ENCODE peak calls at places on chromosomes 11 and 22, in seven cellular contexts. One of them, this sample, is unnamed. For H3K4me1, the result is how much of the 10 kb centered on the place peaks cover.

GRCh38 chr11:75602916-75603315 is 40.9 kb downstream of the SERPINH1 start:
- DNase-seq in transverse colon: no peak
- DNase-seq in A549: no peak
- DNase-seq in spleen: no peak
- DNase-seq in prostate gland: no peak
- DNase-seq in body of pancreas: no peak
- DNase-seq in gastrocnemius medialis: no peak
- DNase-seq in this sample: no peak

GRCh38 chr11:8066911-8067455 is 14.0 kb upstream of the TUB start:
- DNase-seq in transverse colon: no peak
- DNase-seq in A549: no peak
- DNase-seq in spleen: no peak
- DNase-seq in prostate gland: no peak
- DNase-seq in body of pancreas: no peak
- DNase-seq in gastrocnemius medialis: no peak
- DNase-seq in this sample: no peak

GRCh38 chr11:57566564-57567209 is 785 bp downstream of the UBE2L6 start:
- DNase-seq in transverse colon: no peak
- DNase-seq in A549: no peak
- DNase-seq in spleen: no peak
- DNase-seq in prostate gland: no peak
- DNase-seq in body of pancreas: no peak
- DNase-seq in gastrocnemius medialis: no peak
- DNase-seq in this sample: no peak

GRCh38 chr11:61728066-61728939 is 24.1 kb upstream of the MYRF start:
- DNase-seq in transverse colon: no peak
- DNase-seq in A549: no peak
- DNase-seq in spleen: no peak
- DNase-seq in prostate gland: no peak
- DNase-seq in body of pancreas: no peak
- DNase-seq in gastrocnemius medialis: no peak
- DNase-seq in this sample: no peak

GRCh38 chr11:45713573-45713972 is 48.2 kb upstream of the CHST1 start:
- DNase-seq in transverse colon: no peak
- DNase-seq in A549: no peak
- DNase-seq in spleen: no peak
- DNase-seq in prostate gland: no peak
- DNase-seq in body of pancreas: no peak
- DNase-seq in gastrocnemius medialis: no peak
- DNase-seq in this sample: no peak

GRCh38 chr11:64726211-64726641 is 3.2 kb upstream of the NRXN2 start:
- DNase-seq in transverse colon: no peak
- DNase-seq in A549: no peak
- DNase-seq in spleen: peak
- DNase-seq in prostate gland: no peak
- DNase-seq in body of pancreas: no peak
- DNase-seq in gastrocnemius medialis: no peak
- DNase-seq in this sample: no peak

GRCh38 chr11:64696045-64696444 is 27.0 kb downstream of the NRXN2 start:
- DNase-seq in transverse colon: no peak
- DNase-seq in A549: no peak
- DNase-seq in spleen: no peak
- DNase-seq in prostate gland: no peak
- DNase-seq in body of pancreas: no peak
- DNase-seq in gastrocnemius medialis: no peak
- DNase-seq in this sample: no peak

GRCh38 chr11:20397281-20397680 is 9.8 kb downstream of the PRMT3 start:
- DNase-seq in transverse colon: no peak
- DNase-seq in A549: peak
- DNase-seq in spleen: no peak
- DNase-seq in prostate gland: no peak
- DNase-seq in body of pancreas: peak
- DNase-seq in gastrocnemius medialis: no peak
- DNase-seq in this sample: no peak

GRCh38 chr11:61021661-61022212 is 50.3 kb downstream of the CD6 start:
- DNase-seq in transverse colon: peak
- DNase-seq in A549: no peak
- DNase-seq in spleen: peak
- DNase-seq in prostate gland: peak
- DNase-seq in body of pancreas: peak
- DNase-seq in gastrocnemius medialis: no peak
- DNase-seq in this sample: no peak

GRCh38 chr11:118620529-118621070 is 13.2 kb downstream of the PHLDB1 start:
- DNase-seq in transverse colon: no peak
- DNase-seq in A549: no peak
- DNase-seq in spleen: peak
- DNase-seq in prostate gland: no peak
- DNase-seq in body of pancreas: no peak
- DNase-seq in gastrocnemius medialis: no peak
- DNase-seq in this sample: no peak

GRCh38 chr11:134537296-134537695 is 125.3 kb upstream of the B3GAT1 start:
- DNase-seq in transverse colon: no peak
- DNase-seq in A549: no peak
- DNase-seq in spleen: no peak
- DNase-seq in prostate gland: no peak
- DNase-seq in body of pancreas: no peak
- DNase-seq in gastrocnemius medialis: no peak
- DNase-seq in this sample: no peak

GRCh38 chr22:21450320-21450831 is 16.8 kb upstream of the TMEM191C start:
- DNase-seq in transverse colon: no peak
- DNase-seq in A549: no peak
- DNase-seq in spleen: peak
- DNase-seq in prostate gland: peak
- DNase-seq in body of pancreas: peak
- DNase-seq in gastrocnemius medialis: no peak
- DNase-seq in this sample: no peak
- TF ChIP-seq POLR2A in transverse colon: no peak
- TF ChIP-seq POLR2A in A549: no peak
- TF ChIP-seq POLR2A in spleen: no peak
- TF ChIP-seq POLR2A in prostate gland: no peak
- TF ChIP-seq POLR2A in body of pancreas: no peak
- TF ChIP-seq POLR2A in gastrocnemius medialis: no peak
- TF ChIP-seq POLR2A in this sample: no peak

GRCh38 chr11:82653752-82654151 is 79.9 kb downstream of the FAM181B start:
- DNase-seq in transverse colon: no peak
- DNase-seq in A549: no peak
- DNase-seq in spleen: no peak
- DNase-seq in prostate gland: no peak
- DNase-seq in body of pancreas: no peak
- DNase-seq in gastrocnemius medialis: no peak
- DNase-seq in this sample: no peak
- H3K4me1 ChIP-seq in transverse colon: under half
- H3K4me1 ChIP-seq in A549: under half
- H3K4me1 ChIP-seq in spleen: under half
- H3K4me1 ChIP-seq in prostate gland: under half
- H3K4me1 ChIP-seq in body of pancreas: under half
- H3K4me1 ChIP-seq in gastrocnemius medialis: under half
- H3K4me1 ChIP-seq in this sample: under half

GRCh38 chr11:1303973-1304372 is 5.5 kb downstream of the TOLLIP start:
- DNase-seq in transverse colon: peak
- DNase-seq in A549: no peak
- DNase-seq in spleen: peak
- DNase-seq in prostate gland: peak
- DNase-seq in body of pancreas: peak
- DNase-seq in gastrocnemius medialis: no peak
- DNase-seq in this sample: no peak

GRCh38 chr11:1304376-1304775 is 5.1 kb downstream of the TOLLIP start:
- DNase-seq in transverse colon: peak
- DNase-seq in A549: peak
- DNase-seq in spleen: peak
- DNase-seq in prostate gland: no peak
- DNase-seq in body of pancreas: peak
- DNase-seq in gastrocnemius medialis: no peak
- DNase-seq in this sample: no peak

GRCh38 chr11:1302461-1303073 is 6.9 kb downstream of the TOLLIP start:
- DNase-seq in transverse colon: no peak
- DNase-seq in A549: no peak
- DNase-seq in spleen: peak
- DNase-seq in prostate gland: no peak
- DNase-seq in body of pancreas: peak
- DNase-seq in gastrocnemius medialis: no peak
- DNase-seq in this sample: no peak

GRCh38 chr11:1302041-1302460 is 7.4 kb downstream of the TOLLIP start:
- DNase-seq in transverse colon: no peak
- DNase-seq in A549: no peak
- DNase-seq in spleen: peak
- DNase-seq in prostate gland: no peak
- DNase-seq in body of pancreas: peak
- DNase-seq in gastrocnemius medialis: no peak
- DNase-seq in this sample: no peak

DNA sequence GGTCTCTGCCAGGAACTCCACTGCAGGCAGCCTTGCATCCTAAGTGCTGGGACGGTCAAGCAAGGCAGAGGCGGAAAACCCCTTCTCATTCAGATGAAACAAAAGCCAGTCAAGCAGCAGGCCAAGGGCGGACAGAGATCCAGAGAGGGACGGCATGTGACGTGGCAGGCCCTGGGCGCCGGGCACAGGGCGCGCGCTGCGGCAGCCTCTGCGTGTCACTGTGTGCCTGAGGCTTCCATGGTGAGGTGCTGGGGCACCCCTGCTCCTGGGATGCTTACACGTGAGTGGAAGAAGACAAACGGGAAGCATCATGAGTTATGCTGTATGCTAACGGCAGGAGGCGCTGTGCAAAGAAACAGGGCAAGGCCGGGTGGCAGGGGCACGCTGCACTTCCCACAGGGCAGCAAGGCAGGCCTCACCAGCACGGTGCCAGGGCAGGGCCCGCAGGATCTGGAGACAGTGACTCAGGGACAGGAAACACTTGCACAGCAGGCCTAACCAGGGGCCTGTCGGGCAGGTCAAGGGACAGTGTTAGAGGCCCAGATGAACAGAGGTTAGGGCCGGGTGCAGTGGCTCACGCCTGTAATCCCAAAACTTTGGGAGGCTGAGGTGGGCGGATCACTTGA is 6.1 kb downstream of the TOLLIP start:
- DNase-seq in transverse colon: peak
- DNase-seq in A549: peak
- DNase-seq in spleen: peak
- DNase-seq in prostate gland: no peak
- DNase-seq in body of pancreas: peak
- DNase-seq in gastrocnemius medialis: no peak
- DNase-seq in this sample: no peak
- TF ChIP-seq CTCF in transverse colon: peak
- TF ChIP-seq CTCF in A549: peak
- TF ChIP-seq CTCF in spleen: peak
- TF ChIP-seq CTCF in prostate gland: no peak
- TF ChIP-seq CTCF in body of pancreas: peak
- TF ChIP-seq CTCF in gastrocnemius medialis: peak
- TF ChIP-seq CTCF in this sample: peak

GRCh38 chr11:128550967-128551522 is 36.3 kb downstream of the ETS1 start:
- DNase-seq in transverse colon: no peak
- DNase-seq in A549: no peak
- DNase-seq in spleen: no peak
- DNase-seq in prostate gland: no peak
- DNase-seq in body of pancreas: no peak
- DNase-seq in gastrocnemius medialis: no peak
- DNase-seq in this sample: no peak

GRCh38 chr11:128550261-128550821 is 37.0 kb downstream of the ETS1 start:
- DNase-seq in transverse colon: no peak
- DNase-seq in A549: no peak
- DNase-seq in spleen: peak
- DNase-seq in prostate gland: no peak
- DNase-seq in body of pancreas: no peak
- DNase-seq in gastrocnemius medialis: no peak
- DNase-seq in this sample: no peak

GRCh38 chr11:128548655-128549255 is 38.6 kb downstream of the ETS1 start:
- DNase-seq in transverse colon: peak
- DNase-seq in A549: no peak
- DNase-seq in spleen: peak
- DNase-seq in prostate gland: no peak
- DNase-seq in body of pancreas: peak
- DNase-seq in gastrocnemius medialis: peak
- DNase-seq in this sample: no peak

GRCh38 chr11:128549256-128549944 is 38.0 kb downstream of the ETS1 start:
- DNase-seq in transverse colon: peak
- DNase-seq in A549: no peak
- DNase-seq in spleen: peak
- DNase-seq in prostate gland: no peak
- DNase-seq in body of pancreas: peak
- DNase-seq in gastrocnemius medialis: peak
- DNase-seq in this sample: no peak

GRCh38 chr11:128547946-128548654 is 39.3 kb downstream of the ETS1 start:
- DNase-seq in transverse colon: no peak
- DNase-seq in A549: no peak
- DNase-seq in spleen: no peak
- DNase-seq in prostate gland: no peak
- DNase-seq in body of pancreas: no peak
- DNase-seq in gastrocnemius medialis: no peak
- DNase-seq in this sample: no peak
- TF ChIP-seq POLR2A in transverse colon: no peak
- TF ChIP-seq POLR2A in A549: no peak
- TF ChIP-seq POLR2A in spleen: no peak
- TF ChIP-seq POLR2A in prostate gland: no peak
- TF ChIP-seq POLR2A in body of pancreas: no peak
- TF ChIP-seq POLR2A in gastrocnemius medialis: no peak
- TF ChIP-seq POLR2A in this sample: no peak

GRCh38 chr11:24617856-24618255 is 121.0 kb downstream of the LUZP2 start:
- DNase-seq in transverse colon: no peak
- DNase-seq in A549: no peak
- DNase-seq in spleen: no peak
- DNase-seq in prostate gland: no peak
- DNase-seq in body of pancreas: no peak
- DNase-seq in gastrocnemius medialis: no peak
- DNase-seq in this sample: no peak
- H3K4me1 ChIP-seq in transverse colon: under half
- H3K4me1 ChIP-seq in A549: under half
- H3K4me1 ChIP-seq in spleen: under half
- H3K4me1 ChIP-seq in prostate gland: under half
- H3K4me1 ChIP-seq in body of pancreas: under half
- H3K4me1 ChIP-seq in gastrocnemius medialis: under half
- H3K4me1 ChIP-seq in this sample: under half

GRCh38 chr11:10534331-10534730 is 6.7 kb downstream of the RNF141 start:
- DNase-seq in transverse colon: no peak
- DNase-seq in A549: no peak
- DNase-seq in spleen: no peak
- DNase-seq in prostate gland: no peak
- DNase-seq in body of pancreas: no peak
- DNase-seq in gastrocnemius medialis: no peak
- DNase-seq in this sample: no peak

GRCh38 chr11:10537587-10537986 is 3.4 kb downstream of the RNF141 start:
- DNase-seq in transverse colon: no peak
- DNase-seq in A549: no peak
- DNase-seq in spleen: no peak
- DNase-seq in prostate gland: no peak
- DNase-seq in body of pancreas: no peak
- DNase-seq in gastrocnemius medialis: no peak
- DNase-seq in this sample: no peak

GRCh38 chr11:10529279-10529678 is 11.7 kb downstream of the RNF141 start:
- DNase-seq in transverse colon: no peak
- DNase-seq in A549: no peak
- DNase-seq in spleen: no peak
- DNase-seq in prostate gland: no peak
- DNase-seq in body of pancreas: no peak
- DNase-seq in gastrocnemius medialis: no peak
- DNase-seq in this sample: no peak

GRCh38 chr11:10528121-10528520 is 12.9 kb downstream of the RNF141 start:
- DNase-seq in transverse colon: no peak
- DNase-seq in A549: no peak
- DNase-seq in spleen: no peak
- DNase-seq in prostate gland: no peak
- DNase-seq in body of pancreas: no peak
- DNase-seq in gastrocnemius medialis: no peak
- DNase-seq in this sample: no peak

GRCh38 chr11:10533323-10533722 is 7.7 kb downstream of the RNF141 start:
- DNase-seq in transverse colon: no peak
- DNase-seq in A549: no peak
- DNase-seq in spleen: no peak
- DNase-seq in prostate gland: no peak
- DNase-seq in body of pancreas: no peak
- DNase-seq in gastrocnemius medialis: no peak
- DNase-seq in this sample: no peak
- TF ChIP-seq CTCF in transverse colon: no peak
- TF ChIP-seq CTCF in A549: no peak
- TF ChIP-seq CTCF in spleen: no peak
- TF ChIP-seq CTCF in prostate gland: no peak
- TF ChIP-seq CTCF in body of pancreas: no peak
- TF ChIP-seq CTCF in gastrocnemius medialis: no peak
- TF ChIP-seq CTCF in this sample: no peak

This sample was measured in esophagus squamous epithelium.